ENCODE peak calls at places on chromosomes 16 and 17, in nine cellular contexts. O is breast epithelium, V is heart left ventricle, S is Calu3, A is glutamatergic neuron, I is A549, F is transverse colon, W is H1, G is lower leg skin. Q is an unnamed sample.

GRCh38 chr16:48350716-48351115 is 34.5 kb downstream of the SIAH1 start:
- DNase-seq in F (no peak), I (no peak), S (no peak), V (no peak), G (no peak), O (no peak), W (no peak), A (no peak), Q (peak)

GRCh38 chr17:52756739-52757138 is 598.2 kb upstream of the CA10 start:
- DNase-seq in S (no peak), G (no peak), A (no peak), I (no peak), O (no peak), F (no peak), V (no peak), W (no peak), Q (no peak)

GRCh38 chr17:7857724-7858486 is at the start of gene CYB5D1:
- DNase-seq in G (peak), V (peak), O (peak), F (peak), A (peak), S (peak), I (peak), W (peak), Q (no peak)

GRCh38 chr17:72998343-72998742 is 94.1 kb downstream of the SLC39A11 start:
- DNase-seq in V (no peak), O (no peak), I (no peak), G (no peak), S (no peak), F (no peak), A (no peak), W (no peak), Q (no peak)

GRCh38 chr16:3001316-3001715 is 11.4 kb upstream of the CLDN9 start:
- DNase-seq in S (no peak), O (no peak), V (no peak), I (no peak), W (no peak), G (no peak), A (no peak), F (no peak), Q (no peak)

GRCh38 chr17:73194514-73195222 is 1.8 kb downstream of the COG1 start:
- DNase-seq in G (no peak), I (no peak), O (no peak), A (no peak), V (no peak), W (no peak), F (no peak), S (no peak), Q (no peak)

GRCh38 chr17:57834146-57834741 is 15.6 kb downstream of the MRPS23 start:
- DNase-seq in W (peak), O (peak), F (no peak), I (no peak), A (no peak), S (no peak), G (no peak), V (peak), Q (no peak)

GRCh38 chr16:65070831-65071230 is 51.0 kb downstream of the CDH11 start:
- DNase-seq in A (no peak), I (peak), O (peak), S (no peak), G (no peak), V (peak), W (no peak), F (peak), Q (no peak)

GRCh38 chr16:31141489-31142108 is 6.1 kb upstream of the PRSS8 start:
- DNase-seq in O (peak), G (peak), W (no peak), V (peak), A (no peak), F (no peak), I (no peak), S (peak), Q (no peak)

GRCh38 chr17:17849147-17849820 is 12.5 kb upstream of the SREBF1 start:
- DNase-seq in O (peak), F (peak), S (no peak), I (no peak), W (no peak), A (no peak), V (peak), G (peak), Q (no peak)

GRCh38 chr17:79801156-79802038 is 4.5 kb upstream of the CBX8 start:
- DNase-seq in S (no peak), O (no peak), W (no peak), I (no peak), V (no peak), G (no peak), F (peak), A (peak), Q (no peak)
- TF ChIP-seq CTCF in S (no peak), O (no peak), W (no peak), I (no peak), V (no peak), G (no peak), F (no peak), A (no peak), Q (no peak)

DNA sequence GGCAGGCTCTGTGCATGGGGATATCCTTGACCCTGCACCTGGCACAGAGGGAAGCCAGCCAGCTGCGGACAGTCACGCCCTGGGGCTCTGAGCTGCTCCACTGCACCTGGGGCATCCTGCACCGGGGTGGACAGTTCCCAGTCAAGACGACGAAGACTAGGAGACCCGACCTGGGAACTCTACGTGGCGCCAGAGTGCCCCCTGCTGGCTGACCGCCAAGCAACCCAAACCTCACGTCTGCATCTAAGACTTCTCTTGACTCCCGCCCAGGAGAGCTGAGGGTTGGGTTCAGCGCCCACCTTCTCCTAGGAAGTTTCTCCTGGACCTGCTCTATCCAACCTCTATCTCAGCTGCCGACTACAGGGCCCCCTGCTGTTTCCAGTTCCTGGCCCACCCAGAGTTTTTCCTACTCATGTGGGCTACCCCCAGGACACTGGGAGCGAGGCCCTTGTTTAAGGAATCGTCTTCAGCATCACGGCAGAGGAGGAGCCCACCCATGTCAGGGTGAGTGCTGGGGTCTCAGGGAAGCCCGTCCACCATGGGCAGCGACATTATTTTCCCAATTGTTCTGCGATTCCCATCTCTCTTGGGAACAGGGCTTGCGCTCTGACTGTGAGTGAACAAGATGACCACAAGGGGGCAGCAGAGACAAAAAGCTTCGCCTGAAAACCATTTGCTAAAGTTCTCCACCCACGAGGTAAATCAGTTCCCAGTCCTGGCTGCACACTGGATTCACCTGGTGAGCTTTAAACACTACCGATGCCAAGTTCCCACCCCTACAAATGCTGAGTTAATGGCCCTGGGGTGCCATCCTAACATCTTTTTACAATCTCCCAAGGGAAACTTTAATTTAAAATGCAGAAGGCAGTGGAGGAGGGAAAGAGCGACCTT is 29.3 kb downstream of the TLE7 start:
- DNase-seq in O (peak), I (peak), A (peak), G (peak), W (peak), F (peak), V (peak), S (peak), Q (no peak)
- TF ChIP-seq CTCF in O (peak), I (peak), A (peak), G (no peak), W (peak), F (peak), V (peak), S (peak), Q (peak)

DNA sequence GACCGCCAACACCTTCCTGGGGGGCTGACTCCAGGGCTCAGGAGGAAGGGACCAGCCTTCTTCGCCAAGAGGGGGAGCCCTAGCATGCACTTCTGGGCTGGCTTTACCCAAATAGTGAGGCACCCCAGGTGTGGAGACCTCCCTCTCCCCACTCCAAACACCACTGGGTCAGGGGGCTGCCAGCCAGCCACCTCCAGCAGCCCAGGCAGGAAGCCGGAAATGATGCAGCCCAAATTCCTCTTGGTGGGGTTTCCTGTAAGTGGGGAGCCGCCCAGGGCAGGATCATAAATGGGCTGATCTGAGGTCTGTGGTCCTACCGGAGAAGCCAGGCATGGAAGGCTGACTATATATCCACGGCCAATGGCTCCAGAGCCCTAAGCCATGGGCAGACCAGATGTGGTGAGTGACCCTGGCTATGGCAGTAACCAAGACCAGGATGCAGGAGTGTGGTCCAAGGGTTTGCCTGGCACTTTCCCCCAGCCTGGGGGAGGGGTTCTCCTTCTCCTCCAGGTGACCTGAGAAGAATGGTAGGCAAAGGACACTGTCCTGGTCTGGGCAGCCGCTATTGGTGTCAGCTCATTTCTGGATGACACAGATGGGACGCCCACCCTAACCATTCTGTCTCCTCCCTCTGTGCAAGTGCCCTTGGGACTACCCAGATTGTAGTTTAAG is 4.2 kb downstream of the GIT1 start:
- DNase-seq in F (no peak), S (no peak), W (no peak), V (peak), G (no peak), A (no peak), I (no peak), O (no peak), Q (no peak)
- TF ChIP-seq CTCF in F (no peak), S (no peak), W (peak), V (no peak), G (no peak), A (no peak), I (peak), O (no peak), Q (peak)

GRCh38 chr16:1105888-1106620 is 10.0 kb upstream of the C1QTNF8 start:
- DNase-seq in W (peak), O (peak), F (peak), G (no peak), A (peak), V (peak), S (peak), I (peak), Q (no peak)

GRCh38 chr16:1107731-1108130 is 11.7 kb upstream of the C1QTNF8 start:
- DNase-seq in F (no peak), W (no peak), A (no peak), O (no peak), S (no peak), G (no peak), I (no peak), V (no peak), Q (no peak)

GRCh38 chr16:1107141-1107540 is 11.1 kb upstream of the C1QTNF8 start:
- DNase-seq in A (no peak), S (no peak), O (no peak), V (no peak), G (no peak), F (no peak), I (no peak), W (no peak), Q (no peak)

GRCh38 chr16:1108299-1109252 is 12.5 kb upstream of the C1QTNF8 start:
- DNase-seq in I (no peak), A (peak), S (peak), W (no peak), G (no peak), V (no peak), F (peak), O (peak), Q (no peak)

GRCh38 chr16:1106659-1107058 is 10.6 kb upstream of the C1QTNF8 start:
- DNase-seq in G (no peak), O (no peak), W (no peak), A (no peak), S (no peak), V (no peak), F (no peak), I (no peak), Q (no peak)
- TF ChIP-seq CTCF in G (no peak), O (no peak), W (no peak), A (no peak), S (no peak), V (no peak), F (no peak), I (peak), Q (no peak)

GRCh38 chr17:67833946-67834631 is 8.8 kb downstream of the BPTF start:
- DNase-seq in V (no peak), S (no peak), I (no peak), G (no peak), O (no peak), A (peak), F (no peak), W (peak), Q (no peak)
- TF ChIP-seq CTCF in V (no peak), S (no peak), I (no peak), G (no peak), O (no peak), A (peak), F (no peak), W (peak), Q (no peak)

GRCh38 chr17:31058958-31059357 is 35.8 kb upstream of the NF1 start:
- DNase-seq in G (no peak), S (no peak), V (no peak), A (no peak), I (no peak), F (no peak), O (no peak), W (no peak), Q (no peak)

GRCh38 chr17:31064707-31065106 is 30.1 kb upstream of the NF1 start:
- DNase-seq in W (no peak), V (no peak), F (no peak), A (no peak), G (no peak), O (no peak), I (no peak), S (no peak), Q (peak)

GRCh38 chr17:31060814-31061550 is 33.8 kb upstream of the NF1 start:
- DNase-seq in G (peak), A (no peak), W (no peak), S (no peak), I (no peak), V (no peak), O (no peak), F (no peak), Q (no peak)

GRCh38 chr17:31061678-31062077 is 33.1 kb upstream of the NF1 start:
- DNase-seq in I (peak), W (peak), G (peak), F (no peak), V (no peak), O (no peak), S (no peak), A (peak), Q (no peak)
- TF ChIP-seq CTCF in I (no peak), W (peak), G (no peak), F (no peak), V (no peak), O (no peak), S (no peak), A (no peak), Q (peak)

Q was measured in keratinocyte.